ENCODE peak calls at places on chromosomes 7 and 10, in eight cellular contexts. S is HFF-Myc; E is right atrium auricular region; J is lower leg skin; U is effector CD4-positive, alpha-beta T cell; Q is cardiac fibroblast; X is fibroblast of gingiva; I is LoVo. G is an unnamed sample.

GRCh38 chr7:44615149-44615611 is 8.8 kb downstream of the OGDH start:
- DNase-seq in S (no peak), E (peak), J (peak), U (peak), Q (no peak), X (no peak), I (no peak), G (peak)

GRCh38 chr10:112369495-112370423 is 4.2 kb upstream of the ACSL5 start:
- DNase-seq in S (no peak), E (peak), J (no peak), U (no peak), Q (no peak), X (no peak), I (no peak), G (no peak)

GRCh38 chr7:123367508-123368122 is 166.8 kb downstream of the IQUB start:
- DNase-seq in S (peak), E (no peak), J (no peak), U (no peak), Q (peak), X (no peak), I (peak), G (no peak)

GRCh38 chr7:100567751-100568175 is 5.9 kb downstream of the SAP25 start:
- DNase-seq in S (no peak), E (no peak), J (no peak), U (no peak), Q (no peak), X (no peak), I (no peak), G (no peak)

GRCh38 chr10:103171278-103171677 is 21.8 kb downstream of the NT5C2 start:
- DNase-seq in S (no peak), E (no peak), J (no peak), U (no peak), Q (no peak), X (no peak), I (peak), G (no peak)

GRCh38 chr7:27418544-27418943 is 175.9 kb downstream of the EVX1 start:
- DNase-seq in S (no peak), E (no peak), J (no peak), U (no peak), Q (no peak), X (no peak), I (peak), G (no peak)

GRCh38 chr10:6665847-6666246 is 85.8 kb upstream of the PRKCQ start:
- DNase-seq in S (no peak), E (no peak), J (no peak), U (peak), Q (no peak), X (no peak), I (no peak), G (no peak)

GRCh38 chr7:6631605-6632004 is 5.5 kb upstream of the ZNF316 start:
- DNase-seq in S (no peak), E (no peak), J (no peak), U (no peak), Q (no peak), X (no peak), I (no peak), G (no peak)

GRCh38 chr7:3439333-3440030 is 138.4 kb downstream of the SDK1 start:
- DNase-seq in S (peak), E (no peak), J (no peak), U (no peak), Q (peak), X (peak), I (no peak), G (no peak)

GRCh38 chr10:103427866-103428265 is 24.3 kb downstream of the CALHM2 start:
- DNase-seq in S (no peak), E (no peak), J (no peak), U (no peak), Q (no peak), X (no peak), I (no peak), G (no peak)

GRCh38 chr7:12281026-12281425 is 69.9 kb downstream of the TMEM106B start:
- DNase-seq in S (no peak), E (no peak), J (no peak), U (no peak), Q (peak), X (peak), I (no peak), G (no peak)

GRCh38 chr10:27601519-27601918 is 97.4 kb downstream of the RAB18 start:
- DNase-seq in S (no peak), E (no peak), J (no peak), U (no peak), Q (no peak), X (peak), I (no peak), G (no peak)

GRCh38 chr7:99623702-99624447 is 7.1 kb downstream of the ZSCAN25 start:
- DNase-seq in S (no peak), E (peak), J (no peak), U (no peak), Q (no peak), X (no peak), I (no peak), G (no peak)

GRCh38 chr10:33801705-33802104 is 467.2 kb upstream of the NRP1 start:
- DNase-seq in S (no peak), E (peak), J (no peak), U (no peak), Q (no peak), X (no peak), I (peak), G (no peak)

GRCh38 chr10:12978885-12979284 is 22.6 kb downstream of the CCDC3 start:
- DNase-seq in S (no peak), E (no peak), J (no peak), U (no peak), Q (no peak), X (no peak), I (no peak), G (no peak)

GRCh38 chr10:133336131-133337078 is at the start of gene CALY:
- DNase-seq in S (no peak), E (no peak), J (no peak), U (peak), Q (no peak), X (no peak), I (no peak), G (no peak)

GRCh38 chr7:154928136-154929005 is 74.6 kb downstream of the PAXIP1 start:
- DNase-seq in S (peak), E (peak), J (peak), U (peak), Q (peak), X (peak), I (peak), G (no peak)

GRCh38 chr10:110355922-110356627 is 51.4 kb upstream of the SMNDC1 start:
- DNase-seq in S (no peak), E (no peak), J (no peak), U (peak), Q (no peak), X (no peak), I (no peak), G (no peak)

GRCh38 chr7:96589038-96589437 is 120.6 kb downstream of the SEM1 start:
- DNase-seq in S (no peak), E (no peak), J (no peak), U (no peak), Q (no peak), X (no peak), I (no peak), G (no peak)

GRCh38 chr7:39691821-39692220 is 68.4 kb downstream of the RALA start:
- DNase-seq in S (no peak), E (no peak), J (no peak), U (no peak), Q (no peak), X (peak), I (no peak), G (no peak)

GRCh38 chr7:90229728-90230127 is 15.2 kb upstream of the CFAP69 start:
- DNase-seq in S (no peak), E (no peak), J (no peak), U (no peak), Q (no peak), X (no peak), I (peak), G (no peak)

GRCh38 chr7:44867073-44867990 is 18.0 kb downstream of the PURB start:
- DNase-seq in S (no peak), E (no peak), J (peak), U (no peak), Q (peak), X (peak), I (peak), G (no peak)

GRCh38 chr7:138837627-138838026 is 39.6 kb upstream of the ATP6V0A4 start:
- DNase-seq in S (no peak), E (no peak), J (no peak), U (no peak), Q (peak), X (no peak), I (no peak), G (no peak)

GRCh38 chr10:30098624-30099023 is 39.2 kb upstream of the JCAD start:
- DNase-seq in S (peak), E (no peak), J (no peak), U (no peak), Q (peak), X (peak), I (no peak), G (no peak)

GRCh38 chr7:22651036-22651435 is 76.0 kb upstream of the IL6 start:
- DNase-seq in S (no peak), E (no peak), J (no peak), U (no peak), Q (peak), X (no peak), I (no peak), G (no peak)

GRCh38 chr7:142854505-142855400 is at the start of gene EPHB6:
- DNase-seq in S (no peak), E (no peak), J (peak), U (peak), Q (peak), X (peak), I (peak), G (peak)

GRCh38 chr10:51162002-51162401 is 87.7 kb downstream of the PRKG1 start:
- DNase-seq in S (no peak), E (no peak), J (no peak), U (no peak), Q (peak), X (no peak), I (no peak), G (no peak)